ENCODE peak calls at places on chromosomes 4 and X, in five cellular contexts. Q, B, R, V and U are unnamed samples.

GRCh38 chrX:134431894-134432293 is 28.1 kb upstream of the HPRT1 start:
- DNase-seq in R (no peak), B (peak; percentile 66), V (no peak), Q (peak; percentile 34), U (no peak)

GRCh38 chr4:38231626-38232025 is 271.4 kb downstream of the PTTG2 start:
- DNase-seq in Q (no peak), R (peak; percentile 27), B (no peak), V (no peak), U (no peak)

GRCh38 chrX:2391869-2392606 is 108.7 kb downstream of the DHRSX start:
- DNase-seq in R (peak; percentile 59), Q (peak; percentile 86), V (no peak), B (peak; percentile 82), U (peak; percentile 96)

GRCh38 chrX:118528089-118528753 is 32.6 kb downstream of the DOCK11 start:
- DNase-seq in Q (no peak), R (no peak), V (no peak), B (no peak), U (no peak)

GRCh38 chr4:118732591-118733330 is 47.6 kb downstream of the METTL14 start:
- DNase-seq in B (peak; percentile 58), V (no peak), Q (peak; percentile 47), R (no peak), U (no peak)

GRCh38 chrX:13691845-13692334 is 3.0 kb downstream of the RAB9A start:
- DNase-seq in V (no peak), Q (no peak), R (no peak), B (no peak), U (no peak)

GRCh38 chr4:125101706-125102105 is 213.0 kb upstream of the FAT4 start:
- DNase-seq in B (no peak), R (no peak), V (no peak), Q (no peak), U (no peak)

GRCh38 chr4:140326395-140326993 is 47.0 kb upstream of the SCOC start:
- DNase-seq in Q (peak; percentile 63), V (no peak), R (no peak), B (peak; percentile 65), U (no peak)

GRCh38 chrX:39896951-39897740 is 200.6 kb downstream of the BCOR start:
- DNase-seq in R (peak; percentile 52), V (peak; percentile 31), Q (peak; percentile 68), B (peak; percentile 62), U (peak; percentile 82)

GRCh38 chr4:99690472-99690871 is 32.8 kb upstream of the C4orf54 start:
- DNase-seq in B (no peak), R (no peak), V (no peak), Q (no peak), U (no peak)

GRCh38 chr4:89129080-89129640 is 17.8 kb downstream of the TIGD2 start:
- DNase-seq in B (peak; percentile 74), Q (peak; percentile 50), R (no peak), V (no peak), U (no peak)

GRCh38 chr4:189396435-189396834 is 544.2 kb upstream of the FRG1 start:
- DNase-seq in Q (no peak), V (no peak), R (no peak), B (no peak), U (no peak)

GRCh38 chr4:13922873-13923645 is 295.5 kb upstream of the BOD1L1 start:
- DNase-seq in R (no peak), B (peak; percentile 39), V (no peak), Q (no peak), U (no peak)

GRCh38 chrX:73447311-73447794 is 500 bp downstream of the CDX4 start:
- DNase-seq in Q (no peak), B (no peak), V (peak; percentile 27), R (peak; percentile 64), U (peak; percentile 73)

GRCh38 chrX:1750267-1750666 is 135.4 kb downstream of the ASMT start:
- DNase-seq in B (no peak), V (no peak), R (no peak), Q (no peak), U (no peak)

GRCh38 chr4:92305148-92305877 is 1.5 kb downstream of the GRID2 start:
- DNase-seq in B (peak; percentile 32), R (peak; percentile 93), V (peak; percentile 82), Q (peak; percentile 49), U (peak; percentile 96)

GRCh38 chr4:85209161-85209560 is 242.7 kb upstream of the WDFY3 start:
- DNase-seq in Q (no peak), V (no peak), B (no peak), R (no peak), U (no peak)

GRCh38 chr4:40299704-40300336 is 35.3 kb upstream of the CHRNA9 start:
- DNase-seq in Q (no peak), B (no peak), R (no peak), V (no peak), U (no peak)

GRCh38 chr4:158259955-158260575 is 49.8 kb downstream of the TMEM144 start:
- DNase-seq in Q (peak; percentile 38), R (no peak), B (peak; percentile 42), V (peak; percentile 9), U (no peak)

GRCh38 chr4:87275311-87275710 is 47.4 kb downstream of the HSD17B13 start:
- DNase-seq in B (no peak), R (no peak), Q (no peak), V (no peak), U (no peak)

GRCh38 chr4:8585186-8585585 is 5.0 kb downstream of the GPR78 start:
- DNase-seq in B (no peak), R (no peak), V (no peak), Q (no peak), U (peak; percentile 52)

GRCh38 chrX:100975212-100975611 is 5.7 kb downstream of the ARL13A start:
- DNase-seq in V (no peak), Q (no peak), B (peak; percentile 60), R (no peak), U (no peak)

GRCh38 chrX:25976683-25977310 is 161.3 kb upstream of the MAGEB18 start:
- DNase-seq in B (no peak), R (peak; percentile 42), V (no peak), Q (no peak), U (peak; percentile 31)

GRCh38 chr4:83251074-83251835 is 33.3 kb downstream of the COQ2 start:
- DNase-seq in R (no peak), B (no peak), V (no peak), Q (no peak), U (no peak)

GRCh38 chr4:186081202-186081807 is 12.3 kb downstream of the TLR3 start:
- DNase-seq in Q (no peak), B (no peak), R (peak; percentile 72), V (peak; percentile 45), U (peak; percentile 81)

GRCh38 chr4:4423706-4424498 is 37.0 kb downstream of the NSG1 start:
- DNase-seq in Q (no peak), R (peak; percentile 43), V (no peak), B (no peak), U (no peak)

GRCh38 chrX:72358313-72358712 is 52.6 kb upstream of the CITED1 start:
- DNase-seq in R (no peak), Q (peak; percentile 15), B (peak; percentile 33), V (no peak), U (no peak)

GRCh38 chrX:15718283-15718970 is 19.6 kb upstream of the CA5B start:
- DNase-seq in V (no peak), R (no peak), Q (no peak), B (no peak), U (peak; percentile 33)

GRCh38 chr4:78439328-78439727 is 112.2 kb upstream of the ANXA3 start:
- DNase-seq in V (no peak), R (no peak), B (no peak), Q (no peak), U (no peak)

GRCh38 chrX:103256651-103257050 is 1.7 kb upstream of the TCEAL8 start:
- DNase-seq in V (no peak), Q (no peak), B (no peak), R (no peak), U (no peak)

GRCh38 chrX:103250977-103251376 is 4.0 kb downstream of the TCEAL8 start:
- DNase-seq in B (no peak), R (no peak), Q (no peak), V (no peak), U (no peak)

GRCh38 chrX:103254171-103254824 is 657 bp downstream of the TCEAL8 start:
- DNase-seq in R (peak; percentile 73), Q (peak; percentile 54), B (peak; percentile 23), V (peak; percentile 45), U (peak; percentile 98)

GRCh38 chrX:103254921-103255455 is at the start of gene TCEAL8:
- DNase-seq in V (peak; percentile 50), Q (peak; percentile 84), R (peak; percentile 61), B (peak; percentile 74), U (peak; percentile 90)

GRCh38 chrX:103253608-103254007 is 1.3 kb downstream of the TCEAL8 start:
- DNase-seq in B (no peak), R (no peak), Q (peak; percentile 22), V (no peak), U (no peak)
- H4K91ac ChIP-seq in B (no peak overlapping the region), R (no peak overlapping the region), Q (no peak overlapping the region), V (no peak overlapping the region), U (no peak overlapping the region)

GRCh38 chr4:182236186-182236585 is 7.0 kb upstream of the TENM3 start:
- DNase-seq in V (no peak), R (no peak), Q (no peak), B (peak; percentile 39), U (no peak)

GRCh38 chr4:182242793-182243192 is 409 bp upstream of the TENM3 start:
- DNase-seq in V (no peak), R (no peak), B (peak; percentile 74), Q (peak; percentile 11), U (no peak)

GRCh38 chr4:182238355-182238931 is 4.8 kb upstream of the TENM3 start:
- DNase-seq in Q (no peak), R (no peak), V (no peak), B (peak; percentile 48), U (no peak)

GRCh38 chr4:182245041-182245440 is 1.8 kb downstream of the TENM3 start:
- DNase-seq in B (no peak), R (no peak), Q (no peak), V (no peak), U (no peak)

GRCh38 chr4:182240161-182241130 is 2.8 kb upstream of the TENM3 start:
- DNase-seq in V (no peak), R (no peak), B (peak; percentile 89), Q (peak; percentile 70), U (no peak)
- H4K91ac ChIP-seq in V (no peak overlapping the region), R (no peak overlapping the region), B (peak overlapping the region; percentile 78), Q (no peak overlapping the region), U (no peak overlapping the region)

GRCh38 chr4:63728480-63729177 is 680.6 kb downstream of the TECRL start:
- DNase-seq in V (peak; percentile 15), R (peak; percentile 48), Q (no peak), B (no peak), U (peak; percentile 51)
- H4K91ac ChIP-seq in V (peak overlapping the region; percentile 49), R (no peak overlapping the region), Q (no peak overlapping the region), B (no peak overlapping the region), U (no peak overlapping the region)

DNA sequence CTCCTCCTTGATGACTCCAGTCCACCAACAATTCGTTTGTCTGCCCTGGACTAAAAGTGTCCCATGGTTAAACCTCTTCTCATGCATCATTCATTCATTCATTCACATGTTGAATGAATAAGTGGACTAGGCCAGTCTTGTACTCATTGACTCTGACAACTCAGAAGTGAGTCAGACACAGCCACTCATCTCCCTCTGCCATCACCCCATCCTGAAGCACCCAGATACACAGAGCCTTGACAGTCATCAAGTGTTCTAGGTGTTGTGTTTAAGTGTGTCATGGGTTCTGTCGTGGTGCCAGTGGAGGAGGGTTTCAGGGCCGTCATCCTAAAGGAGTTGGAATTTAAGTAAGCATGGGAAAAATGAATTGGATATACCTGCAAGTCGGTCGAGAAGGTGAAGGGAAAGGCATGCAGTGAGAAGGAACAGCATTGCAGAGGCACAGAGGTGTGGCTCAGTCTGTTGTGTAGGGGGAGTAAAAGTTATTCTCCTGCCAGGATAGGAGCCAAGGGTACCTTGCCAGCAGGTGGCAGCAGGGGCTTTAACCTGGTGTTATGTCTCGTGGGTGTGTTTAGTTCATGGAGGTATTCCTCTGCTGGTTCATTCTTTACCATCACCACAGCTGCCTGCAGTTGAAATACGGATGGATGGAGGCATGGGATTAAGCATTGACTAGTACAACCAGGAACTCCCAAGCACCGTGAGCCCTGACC is 18.3 kb downstream of the MAGED2 start:
- DNase-seq in R (no peak), Q (no peak), V (no peak), B (peak; percentile 7), U (no peak)
- H4K91ac ChIP-seq in R (no peak overlapping the region), Q (no peak overlapping the region), V (no peak overlapping the region), B (no peak overlapping the region), U (no peak overlapping the region)